ENCODE peak calls at places on chromosome 12, in six cellular contexts. N, C, I, M, Z and T are unnamed samples.

GRCh38 chr12:5088586-5089264 is 45.0 kb downstream of the KCNA5 start:
- DNase-seq in N (peak), C (no peak), I (no peak), M (peak), Z (no peak), T (no peak)

GRCh38 chr12:14995583-14996425 is 23.0 kb downstream of the PDE6H start:
- DNase-seq in N (peak), C (peak), I (peak), M (peak), Z (no peak), T (no peak)

GRCh38 chr12:80313184-80313583 is 130.9 kb upstream of the PTPRQ start:
- DNase-seq in N (no peak), C (no peak), I (no peak), M (peak), Z (no peak), T (no peak)

GRCh38 chr12:1611775-1612174 is 17.3 kb upstream of the WNT5B start:
- DNase-seq in N (peak), C (no peak), I (peak), M (peak), Z (no peak), T (no peak)

GRCh38 chr12:113959096-113959495 is 7.0 kb downstream of the RBM19 start:
- DNase-seq in N (no peak), C (no peak), I (no peak), M (no peak), Z (no peak), T (no peak)

GRCh38 chr12:89138048-89138852 is 214.1 kb downstream of the DUSP6 start:
- DNase-seq in N (no peak), C (no peak), I (no peak), M (peak), Z (no peak), T (no peak)

GRCh38 chr12:114400925-114401324 is 5.0 kb downstream of the TBX5 start:
- DNase-seq in N (no peak), C (no peak), I (no peak), M (no peak), Z (no peak), T (no peak)

GRCh38 chr12:124752437-124753229 is 111.0 kb downstream of the SCARB1 start:
- DNase-seq in N (no peak), C (no peak), I (no peak), M (peak), Z (no peak), T (no peak)

GRCh38 chr12:19669793-19670192 is 230.5 kb downstream of the AEBP2 start:
- DNase-seq in N (no peak), C (no peak), I (no peak), M (no peak), Z (no peak), T (no peak)

GRCh38 chr12:72089678-72090077 is 151.0 kb downstream of the TPH2 start:
- DNase-seq in N (no peak), C (no peak), I (no peak), M (no peak), Z (no peak), T (no peak)

GRCh38 chr12:63056649-63057048 is 94.4 kb downstream of the AVPR1A start:
- DNase-seq in N (no peak), C (no peak), I (no peak), M (no peak), Z (no peak), T (no peak)

GRCh38 chr12:53048033-53048779 is 1.7 kb upstream of the TNS2 start:
- DNase-seq in N (no peak), C (no peak), I (no peak), M (no peak), Z (peak), T (peak)

GRCh38 chr12:18160901-18161300 is 70.9 kb upstream of the RERGL start:
- DNase-seq in N (no peak), C (no peak), I (no peak), M (no peak), Z (no peak), T (no peak)

GRCh38 chr12:1870998-1871917 is 47.2 kb downstream of the CACNA2D4 start:
- DNase-seq in N (no peak), C (no peak), I (no peak), M (no peak), Z (no peak), T (peak)

GRCh38 chr12:79121486-79121885 is 256.9 kb downstream of the SYT1 start:
- DNase-seq in N (no peak), C (peak), I (no peak), M (peak), Z (no peak), T (no peak)

GRCh38 chr12:1504304-1505150 is 89.9 kb downstream of the FBXL14 start:
- DNase-seq in N (no peak), C (no peak), I (no peak), M (no peak), Z (no peak), T (no peak)

GRCh38 chr12:53145383-53145782 is 35.1 kb upstream of the ZNF740 start:
- DNase-seq in N (no peak), C (no peak), I (peak), M (peak), Z (no peak), T (no peak)

GRCh38 chr12:57224973-57225679 is 4.4 kb upstream of the SHMT2 start:
- DNase-seq in N (no peak), C (peak), I (no peak), M (no peak), Z (no peak), T (no peak)

GRCh38 chr12:106035421-106035820 is 103.3 kb downstream of the NUAK1 start:
- DNase-seq in N (no peak), C (no peak), I (no peak), M (no peak), Z (no peak), T (no peak)

GRCh38 chr12:31324116-31324844 is 1.7 kb downstream of the SINHCAF start:
- DNase-seq in N (no peak), C (peak), I (no peak), M (peak), Z (peak), T (peak)

GRCh38 chr12:27922591-27923139 is 49.9 kb downstream of the PTHLH start:
- DNase-seq in N (no peak), C (no peak), I (no peak), M (peak), Z (no peak), T (no peak)

GRCh38 chr12:132451836-132452195 is 38.1 kb upstream of the FBRSL1 start:
- DNase-seq in N (no peak), C (no peak), I (no peak), M (no peak), Z (no peak), T (no peak)

GRCh38 chr12:32512379-32512778 is 113.0 kb downstream of the FGD4 start:
- DNase-seq in N (no peak), C (no peak), I (no peak), M (no peak), Z (no peak), T (no peak)
- TF ChIP-seq CTCF in N (no peak), C (no peak), I (no peak), M (no peak), Z (no peak), T (no peak)

DNA sequence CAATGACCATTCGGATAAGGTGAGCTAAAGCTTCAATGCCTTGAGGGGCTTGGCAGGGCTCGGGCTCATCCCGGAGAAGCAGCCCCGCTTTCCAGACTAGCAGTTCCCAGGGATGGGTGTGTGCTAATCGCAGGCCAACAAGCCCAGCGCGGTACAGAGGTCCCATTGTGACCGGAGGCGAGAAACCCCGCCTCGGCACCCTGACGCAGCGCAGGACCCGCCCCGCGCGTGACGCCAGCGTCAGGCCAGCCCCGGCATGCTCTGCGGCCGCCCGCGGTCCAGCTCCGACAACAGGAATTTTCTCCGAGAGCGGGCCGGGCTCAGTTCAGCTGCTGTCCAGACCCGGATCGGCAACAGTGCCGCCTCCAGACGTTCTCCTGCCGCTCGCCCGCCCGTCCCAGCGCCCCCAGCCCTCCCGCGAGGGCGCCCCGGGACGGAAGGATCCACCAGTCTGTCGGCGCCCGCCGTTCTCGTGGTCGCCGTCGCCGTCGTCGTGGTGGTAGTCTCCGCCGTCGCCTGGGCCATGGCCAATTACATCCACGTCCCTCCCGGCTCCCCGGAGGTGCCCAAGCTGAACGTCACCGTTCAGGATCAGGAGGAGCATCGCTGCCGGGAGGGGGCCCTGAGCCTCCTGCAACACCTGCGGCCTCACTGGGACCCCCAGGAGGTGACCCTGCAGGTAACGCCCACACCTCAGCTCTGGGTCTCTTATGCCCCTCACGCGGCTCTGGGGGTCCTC is at the start of gene ETNK1:
- DNase-seq in N (peak), C (peak), I (peak), M (peak), Z (peak), T (peak)
- TF ChIP-seq CTCF in N (no peak), C (no peak), I (no peak), M (no peak), Z (no peak), T (no peak)

GRCh38 chr12:30146561-30146960 is 362.8 kb upstream of the TMTC1 start:
- DNase-seq in N (no peak), C (no peak), I (no peak), M (no peak), Z (no peak), T (no peak)
- TF ChIP-seq CTCF in N (no peak), C (no peak), I (no peak), M (no peak), Z (no peak), T (no peak)

GRCh38 chr12:118119449-118119879 is 15.7 kb upstream of the VSIG10 start:
- DNase-seq in N (no peak), C (no peak), I (no peak), M (no peak), Z (no peak), T (no peak)
- TF ChIP-seq CTCF in N (no peak), C (no peak), I (no peak), M (no peak), Z (no peak), T (peak)

GRCh38 chr12:87870061-87870460 is 159.1 kb downstream of the C12orf50 start:
- DNase-seq in N (no peak), C (no peak), I (no peak), M (peak), Z (no peak), T (no peak)

GRCh38 chr12:87871061-87871460 is 158.1 kb downstream of the C12orf50 start:
- DNase-seq in N (no peak), C (no peak), I (no peak), M (peak), Z (no peak), T (no peak)

GRCh38 chr12:87870493-87870892 is 158.7 kb downstream of the C12orf50 start:
- DNase-seq in N (no peak), C (no peak), I (no peak), M (no peak), Z (no peak), T (no peak)

DNA sequence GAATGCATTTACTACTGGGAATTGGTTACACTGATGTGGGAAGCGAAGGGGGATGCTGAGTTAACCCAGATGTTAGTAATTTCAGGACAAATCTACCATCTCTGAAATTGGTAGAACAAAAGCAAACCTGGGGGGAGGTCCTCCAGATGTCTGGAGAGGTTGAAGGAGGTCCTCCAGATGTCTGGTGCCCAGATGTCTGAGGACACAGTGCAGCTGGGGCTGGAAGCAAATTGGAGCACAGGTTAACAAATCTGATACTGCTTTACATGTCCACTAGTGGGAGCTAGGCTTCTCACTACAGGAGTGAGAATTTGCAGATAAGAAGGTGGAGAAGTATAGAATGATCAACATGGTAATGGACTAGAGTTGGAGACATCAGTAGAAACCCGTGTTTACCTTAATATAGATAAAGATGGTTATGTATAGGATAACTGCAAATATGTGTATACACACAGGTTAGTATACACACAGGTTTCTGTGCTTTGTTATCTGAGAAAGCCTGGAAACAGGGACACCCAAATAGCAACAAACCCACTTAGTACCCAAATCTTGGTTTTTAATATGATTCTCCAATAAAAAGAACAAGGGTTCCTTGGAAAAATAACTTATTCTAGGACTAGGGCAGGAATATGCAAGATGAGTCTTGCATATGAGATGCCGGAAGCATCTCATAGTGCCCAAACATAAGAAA is 162.5 kb downstream of the C12orf50 start:
- DNase-seq in N (peak), C (peak), I (no peak), M (peak), Z (no peak), T (no peak)
- TF ChIP-seq CTCF in N (peak), C (peak), I (peak), M (peak), Z (no peak), T (peak)

GRCh38 chr12:41468756-41469155 is 280.6 kb downstream of the PDZRN4 start:
- DNase-seq in N (no peak), C (no peak), I (no peak), M (no peak), Z (no peak), T (no peak)
- TF ChIP-seq CTCF in N (no peak), C (no peak), I (no peak), M (no peak), Z (no peak), T (no peak)

GRCh38 chr12:131139363-131140068 is 185.8 kb downstream of the ADGRD1 start:
- DNase-seq in N (no peak), C (no peak), I (no peak), M (no peak), Z (no peak), T (no peak)

GRCh38 chr12:131137009-131137835 is 183.5 kb downstream of the ADGRD1 start:
- DNase-seq in N (no peak), C (no peak), I (no peak), M (no peak), Z (no peak), T (no peak)

GRCh38 chr12:131138638-131139362 is 185.1 kb downstream of the ADGRD1 start:
- DNase-seq in N (no peak), C (no peak), I (no peak), M (no peak), Z (no peak), T (no peak)

GRCh38 chr12:131136539-131136872 is 182.8 kb downstream of the ADGRD1 start:
- DNase-seq in N (no peak), C (no peak), I (no peak), M (no peak), Z (no peak), T (no peak)

GRCh38 chr12:131137836-131138637 is 184.3 kb downstream of the ADGRD1 start:
- DNase-seq in N (no peak), C (no peak), I (no peak), M (peak), Z (no peak), T (no peak)
- TF ChIP-seq CTCF in N (no peak), C (no peak), I (peak), M (no peak), Z (no peak), T (peak)

DNA sequence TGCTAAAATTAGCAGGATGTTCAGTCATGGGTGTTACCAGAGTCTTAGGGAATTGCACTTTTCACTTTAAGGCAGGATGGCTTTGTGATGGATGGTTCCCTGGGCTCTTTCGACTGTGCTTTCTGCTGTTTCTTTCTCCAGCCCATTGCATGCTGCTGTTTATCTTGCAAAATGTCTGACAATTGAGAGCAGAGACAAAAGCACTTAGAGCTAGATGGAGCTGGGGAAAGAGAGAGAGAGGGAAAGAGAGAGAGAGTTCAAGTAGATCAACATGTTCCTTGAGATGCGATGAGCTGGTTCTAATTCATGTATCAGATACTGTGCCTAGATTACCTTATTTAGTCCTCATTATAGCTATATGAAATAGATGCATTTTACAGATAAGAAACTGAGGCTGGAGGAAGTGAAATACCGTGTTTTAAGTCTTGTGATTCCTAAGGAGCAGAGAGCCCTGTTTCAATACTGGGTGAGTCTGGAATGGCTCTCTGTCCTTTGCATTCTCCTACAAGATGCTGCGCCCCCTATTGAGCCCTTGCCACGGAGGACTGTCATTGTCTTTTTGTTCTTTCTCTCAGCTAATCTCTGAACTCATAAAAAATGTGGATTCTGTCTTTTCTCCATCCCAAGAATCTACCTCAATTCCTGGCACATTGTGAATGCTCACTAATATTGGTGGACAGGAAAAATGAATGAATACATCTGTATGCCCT is 227.9 kb downstream of the ALG10B start:
- DNase-seq in N (no peak), C (no peak), I (no peak), M (no peak), Z (no peak), T (no peak)
- TF ChIP-seq CTCF in N (no peak), C (no peak), I (no peak), M (no peak), Z (no peak), T (peak)